ENCODE peak calls at places on chromosomes 13 and 19, in five cellular contexts. One of them, this sample, is unnamed.
A peak's percentile ranks its signal among the peaks of the same experiment; 100 is the strongest.

GRCh38 chr19:33241530-33242101 is 16.0 kb upstream of the SLC7A10 start:
- DNase-seq in GM06990: peak; percentile 51
- DNase-seq in IMR-90: no peak
- DNase-seq in glutamatergic neuron: no peak
- DNase-seq in heart right ventricle: peak; percentile 29
- DNase-seq in this sample: no peak

GRCh38 chr13:79779761-79780160 is 298.8 kb downstream of the NDFIP2 start:
- DNase-seq in heart right ventricle: no peak
- DNase-seq in IMR-90: peak; percentile 51
- DNase-seq in glutamatergic neuron: no peak
- DNase-seq in GM06990: no peak
- DNase-seq in this sample: no peak

GRCh38 chr13:29907670-29908069 is 57.3 kb upstream of the UBL3 start:
- DNase-seq in glutamatergic neuron: no peak
- DNase-seq in IMR-90: no peak
- DNase-seq in heart right ventricle: no peak
- DNase-seq in GM06990: no peak
- DNase-seq in this sample: no peak

GRCh38 chr13:79197933-79198332 is 208.1 kb downstream of the RBM26 start:
- DNase-seq in GM06990: no peak
- DNase-seq in glutamatergic neuron: no peak
- DNase-seq in IMR-90: no peak
- DNase-seq in heart right ventricle: no peak
- DNase-seq in this sample: no peak

GRCh38 chr13:26112843-26113242 is 61.0 kb upstream of the SHISA2 start:
- DNase-seq in heart right ventricle: no peak
- DNase-seq in GM06990: no peak
- DNase-seq in IMR-90: peak; percentile 10
- DNase-seq in glutamatergic neuron: no peak
- DNase-seq in this sample: no peak

GRCh38 chr13:19185865-19186645 is 4.4 kb upstream of the TUBA3C start:
- DNase-seq in heart right ventricle: no peak
- DNase-seq in IMR-90: no peak
- DNase-seq in GM06990: no peak
- DNase-seq in glutamatergic neuron: no peak
- DNase-seq in this sample: no peak

GRCh38 chr13:96112936-96113335 is 23.0 kb downstream of the HS6ST3 start:
- DNase-seq in glutamatergic neuron: no peak
- DNase-seq in IMR-90: no peak
- DNase-seq in GM06990: no peak
- DNase-seq in heart right ventricle: no peak
- DNase-seq in this sample: no peak

GRCh38 chr13:90541346-90541745 is 806.1 kb upstream of the MIR17HG start:
- DNase-seq in GM06990: no peak
- DNase-seq in heart right ventricle: no peak
- DNase-seq in IMR-90: no peak
- DNase-seq in glutamatergic neuron: no peak
- DNase-seq in this sample: no peak

GRCh38 chr19:18273566-18274302 is 518 bp downstream of the IQCN start:
- DNase-seq in heart right ventricle: no peak
- DNase-seq in glutamatergic neuron: no peak
- DNase-seq in GM06990: no peak
- DNase-seq in IMR-90: no peak
- DNase-seq in this sample: no peak

GRCh38 chr13:46352810-46353209 is 34.2 kb downstream of the RUBCNL start:
- DNase-seq in IMR-90: no peak
- DNase-seq in GM06990: no peak
- DNase-seq in glutamatergic neuron: no peak
- DNase-seq in heart right ventricle: no peak
- DNase-seq in this sample: no peak

GRCh38 chr19:51339313-51339686 is 2.6 kb downstream of the VSIG10L start:
- DNase-seq in glutamatergic neuron: no peak
- DNase-seq in GM06990: no peak
- DNase-seq in heart right ventricle: no peak
- DNase-seq in IMR-90: no peak
- DNase-seq in this sample: no peak

GRCh38 chr19:58203814-58204475 is 21.1 kb downstream of the ZNF274 start:
- DNase-seq in heart right ventricle: no peak
- DNase-seq in GM06990: no peak
- DNase-seq in glutamatergic neuron: peak; percentile 21
- DNase-seq in IMR-90: no peak
- DNase-seq in this sample: no peak

GRCh38 chr13:42985312-42986175 is 6.5 kb downstream of the EPSTI1 start:
- DNase-seq in GM06990: no peak
- DNase-seq in heart right ventricle: no peak
- DNase-seq in IMR-90: no peak
- DNase-seq in glutamatergic neuron: no peak
- DNase-seq in this sample: no peak

GRCh38 chr13:28530729-28531194 is 35.8 kb upstream of the FLT1 start:
- DNase-seq in IMR-90: no peak
- DNase-seq in glutamatergic neuron: no peak
- DNase-seq in GM06990: no peak
- DNase-seq in heart right ventricle: no peak
- DNase-seq in this sample: no peak

GRCh38 chr19:40691421-40692211 is 1.2 kb upstream of the NUMBL start:
- DNase-seq in IMR-90: no peak
- DNase-seq in glutamatergic neuron: peak; percentile 89
- DNase-seq in heart right ventricle: no peak
- DNase-seq in GM06990: no peak
- DNase-seq in this sample: no peak

GRCh38 chr13:43232144-43232840 is 208.9 kb downstream of the DNAJC15 start:
- DNase-seq in IMR-90: no peak
- DNase-seq in glutamatergic neuron: no peak
- DNase-seq in GM06990: no peak
- DNase-seq in heart right ventricle: no peak
- DNase-seq in this sample: no peak

GRCh38 chr19:15871570-15871969 is 26.3 kb downstream of the CYP4F2 start:
- DNase-seq in IMR-90: no peak
- DNase-seq in heart right ventricle: no peak
- DNase-seq in GM06990: peak; percentile 29
- DNase-seq in glutamatergic neuron: peak; percentile 16
- DNase-seq in this sample: no peak
- TF ChIP-seq CTCF in IMR-90: no peak
- TF ChIP-seq CTCF in heart right ventricle: no peak
- TF ChIP-seq CTCF in GM06990: no peak
- TF ChIP-seq CTCF in glutamatergic neuron: no peak
- TF ChIP-seq CTCF in this sample: no peak

GRCh38 chr19:23098988-23099387 is 17.8 kb upstream of the ZNF730 start:
- DNase-seq in heart right ventricle: no peak
- DNase-seq in glutamatergic neuron: no peak
- DNase-seq in IMR-90: no peak
- DNase-seq in GM06990: no peak
- DNase-seq in this sample: no peak

GRCh38 chr19:23098286-23098685 is 18.5 kb upstream of the ZNF730 start:
- DNase-seq in IMR-90: no peak
- DNase-seq in GM06990: no peak
- DNase-seq in glutamatergic neuron: no peak
- DNase-seq in heart right ventricle: no peak
- DNase-seq in this sample: no peak

GRCh38 chr19:23095406-23095805 is 21.4 kb upstream of the ZNF730 start:
- DNase-seq in GM06990: no peak
- DNase-seq in glutamatergic neuron: no peak
- DNase-seq in IMR-90: no peak
- DNase-seq in heart right ventricle: no peak
- DNase-seq in this sample: no peak

DNA sequence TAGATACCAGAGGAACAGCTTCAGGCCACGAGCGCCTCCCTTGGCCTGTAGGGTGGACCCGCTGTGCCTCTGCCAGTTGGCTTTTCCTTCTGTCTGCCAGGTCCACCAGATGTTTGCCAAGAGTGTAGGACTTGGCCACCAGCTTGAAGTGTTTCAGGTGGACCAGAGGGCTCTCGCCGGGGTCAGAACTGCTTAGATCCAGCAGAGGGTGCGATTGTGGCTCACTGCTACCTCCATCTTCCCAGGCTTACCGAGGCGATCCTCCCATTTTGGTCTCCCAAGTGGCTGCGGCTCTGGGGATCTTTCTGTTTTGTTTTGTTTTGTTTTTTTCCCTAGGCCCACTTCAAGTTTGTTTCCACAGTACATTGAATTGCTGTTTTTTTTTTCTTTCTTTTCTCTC is 23.0 kb upstream of the ZNF730 start:
- DNase-seq in IMR-90: no peak
- DNase-seq in heart right ventricle: no peak
- DNase-seq in GM06990: no peak
- DNase-seq in glutamatergic neuron: no peak
- DNase-seq in this sample: no peak
- TF ChIP-seq CTCF in IMR-90: no peak
- TF ChIP-seq CTCF in heart right ventricle: no peak
- TF ChIP-seq CTCF in GM06990: no peak
- TF ChIP-seq CTCF in glutamatergic neuron: no peak
- TF ChIP-seq CTCF in this sample: no peak

DNA sequence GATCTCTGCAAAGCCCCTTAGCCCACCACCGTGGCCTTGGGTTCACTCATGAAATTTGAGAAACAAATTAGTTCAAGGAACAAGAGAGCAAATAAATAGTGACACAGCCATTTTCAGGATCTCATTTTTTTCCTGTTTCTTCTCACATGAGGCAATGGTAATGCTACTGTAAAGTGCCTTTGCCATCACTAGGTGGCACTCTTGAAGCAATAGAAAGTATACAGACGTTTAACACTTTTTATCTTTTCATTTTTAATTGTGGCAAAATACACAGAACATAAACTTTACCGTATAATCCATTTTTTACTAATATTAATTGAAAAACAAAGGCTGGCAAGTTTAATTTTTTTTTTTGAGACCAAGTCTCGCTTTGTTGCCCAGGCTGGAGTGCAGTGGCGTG is 76.9 kb upstream of the ZNF835 start:
- DNase-seq in GM06990: no peak
- DNase-seq in glutamatergic neuron: no peak
- DNase-seq in heart right ventricle: no peak
- DNase-seq in IMR-90: no peak
- DNase-seq in this sample: no peak
- TF ChIP-seq CTCF in GM06990: no peak
- TF ChIP-seq CTCF in glutamatergic neuron: peak; percentile 35
- TF ChIP-seq CTCF in heart right ventricle: peak; percentile 65
- TF ChIP-seq CTCF in IMR-90: no peak
- TF ChIP-seq CTCF in this sample: no peak

DNA sequence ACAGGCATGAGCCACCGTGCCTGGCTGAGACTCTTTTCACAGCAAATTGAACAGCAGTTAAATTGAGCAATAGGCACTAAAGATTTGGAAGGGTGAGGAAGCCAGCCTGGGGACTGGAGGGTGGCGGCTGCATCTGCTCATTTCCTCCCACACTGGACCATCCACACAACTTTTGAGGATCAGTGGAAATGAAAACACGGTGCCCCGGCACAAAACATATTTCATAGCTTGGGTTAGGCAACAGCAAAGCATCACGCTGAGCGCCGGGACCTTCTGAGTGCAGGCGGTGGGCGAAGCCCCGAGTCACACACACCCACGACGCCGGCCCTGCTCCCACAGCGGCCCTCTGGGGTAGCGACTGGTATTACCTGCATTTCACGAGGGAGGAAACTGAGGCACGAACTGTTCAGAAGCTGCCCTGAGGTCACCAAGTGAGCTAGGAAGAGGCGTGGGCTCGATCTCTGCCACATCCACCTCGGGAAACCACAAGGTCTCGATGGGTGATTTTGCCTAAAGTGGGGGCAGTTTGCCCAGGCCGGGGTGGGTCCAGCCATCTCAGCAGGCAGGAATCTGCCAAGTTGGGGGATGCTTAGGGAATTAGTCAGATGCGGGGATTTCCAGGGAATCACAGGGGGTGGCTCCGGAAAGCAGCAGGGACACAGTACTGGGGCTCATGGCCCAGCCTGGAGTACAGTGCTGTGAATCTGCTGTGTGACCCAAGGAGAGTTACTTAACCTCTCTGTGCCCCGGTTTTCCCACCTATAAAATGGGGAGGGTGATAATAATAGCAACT is 3.5 kb upstream of the SBNO2 start:
- DNase-seq in IMR-90: peak; percentile 97
- DNase-seq in GM06990: no peak
- DNase-seq in heart right ventricle: no peak
- DNase-seq in glutamatergic neuron: no peak
- DNase-seq in this sample: peak; percentile 94
- TF ChIP-seq CTCF in IMR-90: peak; percentile 28
- TF ChIP-seq CTCF in GM06990: no peak
- TF ChIP-seq CTCF in heart right ventricle: no peak
- TF ChIP-seq CTCF in glutamatergic neuron: no peak
- TF ChIP-seq CTCF in this sample: peak; percentile 41

GRCh38 chr19:55638864-55639359 is 1.9 kb upstream of the ZNF580 start:
- DNase-seq in heart right ventricle: no peak
- DNase-seq in IMR-90: peak; percentile 21
- DNase-seq in GM06990: no peak
- DNase-seq in glutamatergic neuron: peak; percentile 64
- DNase-seq in this sample: no peak
- TF ChIP-seq CTCF in heart right ventricle: peak; percentile 32
- TF ChIP-seq CTCF in IMR-90: peak; percentile 47
- TF ChIP-seq CTCF in GM06990: peak; percentile 61
- TF ChIP-seq CTCF in glutamatergic neuron: no peak
- TF ChIP-seq CTCF in this sample: peak; percentile 42

GRCh38 chr19:9945319-9945966 is 9.1 kb upstream of the OLFM2 start:
- DNase-seq in glutamatergic neuron: no peak
- DNase-seq in IMR-90: peak; percentile 100
- DNase-seq in heart right ventricle: peak; percentile 89
- DNase-seq in GM06990: no peak
- DNase-seq in this sample: peak; percentile 98
- TF ChIP-seq CTCF in glutamatergic neuron: no peak
- TF ChIP-seq CTCF in IMR-90: peak; percentile 46
- TF ChIP-seq CTCF in heart right ventricle: peak; percentile 12
- TF ChIP-seq CTCF in GM06990: no peak
- TF ChIP-seq CTCF in this sample: peak; percentile 26

GRCh38 chr13:23378009-23378632 is 55.4 kb downstream of the SACS start:
- DNase-seq in heart right ventricle: peak; percentile 51
- DNase-seq in IMR-90: peak; percentile 99
- DNase-seq in glutamatergic neuron: no peak
- DNase-seq in GM06990: peak; percentile 62
- DNase-seq in this sample: peak; percentile 93

GRCh38 chr13:23377603-23378002 is 55.9 kb downstream of the SACS start:
- DNase-seq in IMR-90: no peak
- DNase-seq in GM06990: no peak
- DNase-seq in glutamatergic neuron: no peak
- DNase-seq in heart right ventricle: no peak
- DNase-seq in this sample: no peak

GRCh38 chr13:23372264-23372905 is 61.1 kb downstream of the SACS start:
- DNase-seq in IMR-90: peak; percentile 87
- DNase-seq in GM06990: no peak
- DNase-seq in glutamatergic neuron: no peak
- DNase-seq in heart right ventricle: no peak
- DNase-seq in this sample: no peak

GRCh38 chr13:23380534-23380933 is 53.0 kb downstream of the SACS start:
- DNase-seq in heart right ventricle: no peak
- DNase-seq in IMR-90: peak; percentile 71
- DNase-seq in glutamatergic neuron: no peak
- DNase-seq in GM06990: no peak
- DNase-seq in this sample: no peak

GRCh38 chr13:23375007-23375971 is 58.2 kb downstream of the SACS start:
- DNase-seq in glutamatergic neuron: peak; percentile 98
- DNase-seq in GM06990: peak; percentile 97
- DNase-seq in IMR-90: peak; percentile 92
- DNase-seq in heart right ventricle: peak; percentile 97
- DNase-seq in this sample: peak; percentile 90
- TF ChIP-seq CTCF in glutamatergic neuron: peak; percentile 14
- TF ChIP-seq CTCF in GM06990: no peak
- TF ChIP-seq CTCF in IMR-90: peak; percentile 19
- TF ChIP-seq CTCF in heart right ventricle: peak; percentile 11
- TF ChIP-seq CTCF in this sample: no peak

This sample was measured in AG09319.